ENCODE peak calls at places on chromosome 17, in seven cellular contexts. R, V, W, Y, O, I and Q are unnamed samples. For H3K9me3, the result is how much of the 10 kb centered on the place peaks cover.

GRCh38 chr17:63316100-63316499 is 130.0 kb downstream of the CYB561 start:
- DNase-seq in I (no peak), W (no peak), Y (no peak), R (no peak), V (no peak), O (no peak), Q (no peak)

GRCh38 chr17:1267471-1267947 is 2.7 kb upstream of the BHLHA9 start:
- DNase-seq in Y (peak), R (peak), I (no peak), V (peak), W (no peak), O (no peak), Q (peak)

GRCh38 chr17:28951991-28952975 is 965 bp upstream of the PHF12 start:
- DNase-seq in O (peak), Y (peak), I (peak), R (peak), W (peak), V (peak), Q (peak)

GRCh38 chr17:9179602-9180001 is 158.3 kb downstream of the NTN1 start:
- DNase-seq in V (no peak), I (no peak), O (no peak), Y (peak), R (no peak), W (no peak), Q (no peak)

GRCh38 chr17:63434951-63435571 is 11.0 kb downstream of the CYB561 start:
- DNase-seq in Y (peak), O (peak), I (peak), V (no peak), R (no peak), W (peak), Q (peak)

GRCh38 chr17:49986396-49987289 is 8.4 kb downstream of the DLX3 start:
- DNase-seq in V (no peak), Y (peak), O (no peak), R (no peak), W (no peak), I (no peak), Q (no peak)

GRCh38 chr17:1413281-1413791 is 13.3 kb upstream of the YWHAE start:
- DNase-seq in Y (no peak), O (no peak), W (peak), I (no peak), R (peak), V (peak), Q (peak)

GRCh38 chr17:10775058-10775457 is 28.8 kb downstream of the TMEM238L start:
- DNase-seq in O (no peak), Y (no peak), V (no peak), I (no peak), W (no peak), R (no peak), Q (no peak)

GRCh38 chr17:75574404-75575093 is 13.1 kb upstream of the MYO15B start:
- DNase-seq in V (no peak), I (no peak), W (no peak), Y (no peak), R (no peak), O (no peak), Q (no peak)

GRCh38 chr17:17900615-17901520 is 64.1 kb upstream of the SREBF1 start:
- DNase-seq in Y (no peak), R (peak), W (peak), O (no peak), V (peak), I (peak), Q (peak)

GRCh38 chr17:77503293-77503655 is 362.5 kb downstream of the SEC14L1 start:
- DNase-seq in R (no peak), O (no peak), I (no peak), Y (no peak), V (no peak), W (no peak), Q (no peak)

GRCh38 chr17:2892305-2892971 is 96.2 kb downstream of the RAP1GAP2 start:
- DNase-seq in V (peak), I (peak), R (no peak), Y (peak), O (no peak), W (no peak), Q (no peak)

GRCh38 chr17:31532526-31532925 is 141.1 kb downstream of the RAB11FIP4 start:
- DNase-seq in O (no peak), I (no peak), W (no peak), R (no peak), Y (no peak), V (no peak), Q (no peak)

GRCh38 chr17:74917430-74917829 is 5.6 kb downstream of the USH1G start:
- DNase-seq in I (no peak), O (no peak), V (no peak), Y (no peak), W (no peak), R (no peak), Q (no peak)

GRCh38 chr17:82536220-82537201 is 17.0 kb downstream of the FOXK2 start:
- DNase-seq in O (no peak), Y (no peak), R (peak), W (peak), V (no peak), I (no peak), Q (no peak)

GRCh38 chr17:56350592-56350991 is 197.3 kb downstream of the ANKFN1 start:
- DNase-seq in Y (no peak), O (no peak), I (no peak), R (no peak), W (no peak), V (no peak), Q (no peak)

GRCh38 chr17:4796550-4796915 is 569 bp downstream of the PSMB6 start:
- DNase-seq in R (no peak), V (peak), O (no peak), W (no peak), I (peak), Y (peak), Q (no peak)

GRCh38 chr17:50360716-50361115 is 12.3 kb downstream of the MRPL27 start:
- DNase-seq in Y (no peak), R (no peak), V (no peak), I (no peak), O (no peak), W (no peak), Q (no peak)

GRCh38 chr17:51650202-51650601 is 389.9 kb downstream of the UTP18 start:
- DNase-seq in R (no peak), O (no peak), Y (no peak), W (no peak), V (no peak), I (no peak), Q (no peak)

GRCh38 chr17:51653902-51654301 is 393.6 kb downstream of the UTP18 start:
- DNase-seq in O (no peak), R (no peak), Y (peak), W (no peak), I (peak), V (peak), Q (no peak)

GRCh38 chr17:51651513-51652298 is 391.4 kb downstream of the UTP18 start:
- DNase-seq in V (no peak), R (no peak), O (no peak), Y (no peak), I (no peak), W (no peak), Q (peak)

GRCh38 chr17:51650772-51651171 is 390.4 kb downstream of the UTP18 start:
- DNase-seq in W (no peak), O (no peak), R (no peak), V (no peak), Y (no peak), I (no peak), Q (no peak)

DNA sequence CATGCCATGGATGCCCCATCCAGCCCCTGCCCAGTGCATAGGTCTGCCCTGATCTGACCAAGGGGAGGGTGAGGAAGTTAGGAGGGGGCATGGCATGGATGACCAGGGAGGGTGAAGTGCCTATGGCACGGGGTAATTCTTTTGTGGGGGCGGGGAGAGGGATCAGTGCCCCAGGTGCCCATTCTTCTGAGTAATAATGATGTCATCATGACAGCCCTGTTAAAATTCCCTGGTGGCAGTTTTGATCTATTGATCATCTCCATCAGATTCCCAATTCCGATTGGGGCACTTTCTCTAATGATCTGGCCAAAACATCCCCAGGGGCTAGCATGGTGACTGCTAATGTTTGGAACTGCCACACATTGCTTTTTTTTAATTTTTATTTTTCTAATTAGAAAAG is 392.2 kb downstream of the UTP18 start:
- DNase-seq in Y (no peak), W (no peak), R (no peak), V (no peak), O (no peak), I (no peak), Q (no peak)
- H3K9me3 ChIP-seq in Y (under half), W (under half), R (under half), V (under half), O (under half), I (under half), Q (under half)

DNA sequence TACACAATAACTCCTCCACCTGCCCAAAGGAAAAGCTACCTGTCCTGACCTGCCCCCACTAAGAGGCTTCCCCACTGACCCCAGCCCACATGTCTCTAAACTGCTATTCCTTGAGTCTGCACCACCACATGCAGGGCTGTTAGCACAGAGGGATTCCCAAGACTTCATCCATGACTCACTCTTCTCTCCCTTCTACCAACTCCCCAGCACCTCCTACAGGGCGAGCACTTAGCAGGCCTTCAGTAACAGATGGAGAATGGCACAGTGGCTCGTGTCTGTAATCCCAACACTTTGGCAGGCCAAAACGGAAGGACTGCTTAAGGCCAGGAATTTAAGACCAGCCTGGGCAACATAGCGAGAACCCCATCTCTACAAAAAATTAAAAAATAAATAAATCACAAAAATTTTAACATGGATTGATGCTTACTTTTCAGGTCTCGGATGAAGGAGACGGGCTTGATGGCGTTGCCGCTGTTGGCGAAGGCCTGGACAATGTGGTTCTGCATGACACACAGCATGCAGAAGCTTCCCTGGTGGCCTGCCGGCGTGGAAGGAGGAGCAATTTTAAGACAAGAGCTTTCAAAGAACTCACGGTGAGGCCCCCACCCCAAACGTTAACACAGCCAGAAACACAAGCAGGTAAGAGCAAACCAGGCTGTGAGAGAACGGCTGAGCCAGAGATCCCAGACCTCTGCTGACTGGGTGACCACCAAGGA is 12.0 kb downstream of the USP36 start:
- DNase-seq in V (peak), W (no peak), Y (peak), I (peak), O (no peak), R (no peak), Q (no peak)
- H3K9me3 ChIP-seq in V (under half), W (under half), Y (under half), I (under half), O (under half), R (under half), Q (under half)

GRCh38 chr17:61698244-61698643 is 107.2 kb upstream of the NACA2 start:
- DNase-seq in I (no peak), O (no peak), Y (no peak), W (no peak), V (no peak), R (no peak), Q (no peak)
- H3K9me3 ChIP-seq in I (under half), O (under half), Y (under half), W (under half), V (under half), R (under half), Q (under half)

GRCh38 chr17:65604070-65604469 is 42.6 kb upstream of the AXIN2 start:
- DNase-seq in R (no peak), Y (no peak), V (no peak), O (no peak), W (no peak), I (no peak), Q (no peak)

GRCh38 chr17:65609303-65609702 is 47.9 kb upstream of the AXIN2 start:
- DNase-seq in O (no peak), W (no peak), Y (no peak), V (no peak), I (no peak), R (no peak), Q (no peak)

DNA sequence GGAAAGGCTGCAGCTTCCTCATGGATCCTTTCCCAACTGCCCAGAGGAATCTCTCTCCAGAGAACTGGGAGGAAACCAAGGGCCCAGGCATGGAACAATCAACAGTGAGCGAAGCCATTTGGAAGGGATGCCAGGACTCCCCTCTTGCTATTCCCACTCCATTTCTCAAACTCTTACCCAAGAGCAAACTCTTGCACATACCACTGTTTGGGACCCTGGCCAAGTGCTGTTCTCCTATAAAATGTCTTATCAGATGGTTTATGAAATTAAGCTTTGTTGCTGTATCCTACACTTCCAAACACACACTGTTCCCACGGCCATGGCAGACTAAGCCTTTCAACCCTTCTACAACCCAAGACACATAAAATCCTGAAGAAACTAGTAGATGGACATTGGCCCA is 48.3 kb upstream of the AXIN2 start:
- DNase-seq in O (no peak), W (no peak), V (no peak), Y (no peak), R (no peak), I (no peak), Q (no peak)
- H3K9me3 ChIP-seq in O (under half), W (under half), V (under half), Y (under half), R (under half), I (under half), Q (under half)